ENCODE peak calls at places on chromosomes 2 and 18, in eight cellular contexts. One of them, this sample, is unnamed.

GRCh38 chr2:150332378-150332777 is 155.1 kb downstream of the RND3 start:
- DNase-seq in astrocyte of the spinal cord: no peak
- DNase-seq in GM10248: no peak
- DNase-seq in hepatocyte: no peak
- DNase-seq in endothelial cell of umbilical vein: no peak
- DNase-seq in kidney epithelial cell: no peak
- DNase-seq in DND-41: no peak
- DNase-seq in AG09319: no peak
- DNase-seq in this sample: no peak

GRCh38 chr18:13235981-13236380 is 17.4 kb downstream of the LDLRAD4 start:
- DNase-seq in astrocyte of the spinal cord: no peak
- DNase-seq in GM10248: no peak
- DNase-seq in hepatocyte: peak
- DNase-seq in endothelial cell of umbilical vein: no peak
- DNase-seq in kidney epithelial cell: no peak
- DNase-seq in DND-41: no peak
- DNase-seq in AG09319: no peak
- DNase-seq in this sample: no peak

GRCh38 chr2:200356794-200357472 is 50.4 kb downstream of the SPATS2L start:
- DNase-seq in astrocyte of the spinal cord: peak
- DNase-seq in GM10248: no peak
- DNase-seq in hepatocyte: no peak
- DNase-seq in endothelial cell of umbilical vein: no peak
- DNase-seq in kidney epithelial cell: no peak
- DNase-seq in DND-41: no peak
- DNase-seq in AG09319: no peak
- DNase-seq in this sample: no peak

GRCh38 chr18:80169607-80170006 is 60.5 kb downstream of the ADNP2 start:
- DNase-seq in astrocyte of the spinal cord: no peak
- DNase-seq in GM10248: no peak
- DNase-seq in hepatocyte: no peak
- DNase-seq in endothelial cell of umbilical vein: no peak
- DNase-seq in kidney epithelial cell: peak
- DNase-seq in DND-41: no peak
- DNase-seq in AG09319: no peak
- DNase-seq in this sample: no peak

GRCh38 chr2:7083580-7084509 is 166.6 kb downstream of the RNF144A start:
- DNase-seq in astrocyte of the spinal cord: peak
- DNase-seq in GM10248: no peak
- DNase-seq in hepatocyte: peak
- DNase-seq in endothelial cell of umbilical vein: peak
- DNase-seq in kidney epithelial cell: no peak
- DNase-seq in DND-41: peak
- DNase-seq in AG09319: no peak
- DNase-seq in this sample: no peak

GRCh38 chr2:180677200-180677599 is 303.2 kb upstream of the UBE2E3 start:
- DNase-seq in astrocyte of the spinal cord: no peak
- DNase-seq in GM10248: no peak
- DNase-seq in hepatocyte: no peak
- DNase-seq in endothelial cell of umbilical vein: no peak
- DNase-seq in kidney epithelial cell: no peak
- DNase-seq in DND-41: no peak
- DNase-seq in AG09319: no peak
- DNase-seq in this sample: no peak

GRCh38 chr2:164495491-164496223 is 125.6 kb downstream of the GRB14 start:
- DNase-seq in astrocyte of the spinal cord: peak
- DNase-seq in GM10248: no peak
- DNase-seq in hepatocyte: peak
- DNase-seq in endothelial cell of umbilical vein: peak
- DNase-seq in kidney epithelial cell: peak
- DNase-seq in DND-41: no peak
- DNase-seq in AG09319: peak
- DNase-seq in this sample: no peak

GRCh38 chr2:217469203-217469810 is 533.5 kb downstream of the TNS1 start:
- DNase-seq in astrocyte of the spinal cord: no peak
- DNase-seq in GM10248: no peak
- DNase-seq in hepatocyte: no peak
- DNase-seq in endothelial cell of umbilical vein: no peak
- DNase-seq in kidney epithelial cell: no peak
- DNase-seq in DND-41: no peak
- DNase-seq in AG09319: no peak
- DNase-seq in this sample: no peak

GRCh38 chr2:118221952-118222594 is 133.8 kb downstream of the INSIG2 start:
- DNase-seq in astrocyte of the spinal cord: peak
- DNase-seq in GM10248: peak
- DNase-seq in hepatocyte: peak
- DNase-seq in endothelial cell of umbilical vein: peak
- DNase-seq in kidney epithelial cell: peak
- DNase-seq in DND-41: peak
- DNase-seq in AG09319: peak
- DNase-seq in this sample: no peak

GRCh38 chr18:10053861-10054260 is 140.0 kb downstream of the VAPA start:
- DNase-seq in astrocyte of the spinal cord: no peak
- DNase-seq in GM10248: no peak
- DNase-seq in hepatocyte: no peak
- DNase-seq in endothelial cell of umbilical vein: no peak
- DNase-seq in kidney epithelial cell: no peak
- DNase-seq in DND-41: no peak
- DNase-seq in AG09319: no peak
- DNase-seq in this sample: no peak

GRCh38 chr18:10050956-10051355 is 137.1 kb downstream of the VAPA start:
- DNase-seq in astrocyte of the spinal cord: no peak
- DNase-seq in GM10248: no peak
- DNase-seq in hepatocyte: no peak
- DNase-seq in endothelial cell of umbilical vein: no peak
- DNase-seq in kidney epithelial cell: no peak
- DNase-seq in DND-41: no peak
- DNase-seq in AG09319: no peak
- DNase-seq in this sample: no peak

GRCh38 chr18:10054366-10054765 is 140.6 kb downstream of the VAPA start:
- DNase-seq in astrocyte of the spinal cord: no peak
- DNase-seq in GM10248: no peak
- DNase-seq in hepatocyte: no peak
- DNase-seq in endothelial cell of umbilical vein: no peak
- DNase-seq in kidney epithelial cell: no peak
- DNase-seq in DND-41: no peak
- DNase-seq in AG09319: no peak
- DNase-seq in this sample: no peak

GRCh38 chr18:10052871-10053270 is 139.1 kb downstream of the VAPA start:
- DNase-seq in astrocyte of the spinal cord: no peak
- DNase-seq in GM10248: no peak
- DNase-seq in hepatocyte: no peak
- DNase-seq in endothelial cell of umbilical vein: no peak
- DNase-seq in kidney epithelial cell: no peak
- DNase-seq in DND-41: no peak
- DNase-seq in AG09319: no peak
- DNase-seq in this sample: no peak

GRCh38 chr18:10051877-10052631 is 138.2 kb downstream of the VAPA start:
- DNase-seq in astrocyte of the spinal cord: peak
- DNase-seq in GM10248: no peak
- DNase-seq in hepatocyte: peak
- DNase-seq in endothelial cell of umbilical vein: peak
- DNase-seq in kidney epithelial cell: no peak
- DNase-seq in DND-41: no peak
- DNase-seq in AG09319: peak
- DNase-seq in this sample: no peak
- TF ChIP-seq CTCF in astrocyte of the spinal cord: no peak
- TF ChIP-seq CTCF in GM10248: no peak
- TF ChIP-seq CTCF in hepatocyte: no peak
- TF ChIP-seq CTCF in endothelial cell of umbilical vein: no peak
- TF ChIP-seq CTCF in kidney epithelial cell: no peak
- TF ChIP-seq CTCF in DND-41: no peak
- TF ChIP-seq CTCF in AG09319: no peak
- TF ChIP-seq CTCF in this sample: no peak

DNA sequence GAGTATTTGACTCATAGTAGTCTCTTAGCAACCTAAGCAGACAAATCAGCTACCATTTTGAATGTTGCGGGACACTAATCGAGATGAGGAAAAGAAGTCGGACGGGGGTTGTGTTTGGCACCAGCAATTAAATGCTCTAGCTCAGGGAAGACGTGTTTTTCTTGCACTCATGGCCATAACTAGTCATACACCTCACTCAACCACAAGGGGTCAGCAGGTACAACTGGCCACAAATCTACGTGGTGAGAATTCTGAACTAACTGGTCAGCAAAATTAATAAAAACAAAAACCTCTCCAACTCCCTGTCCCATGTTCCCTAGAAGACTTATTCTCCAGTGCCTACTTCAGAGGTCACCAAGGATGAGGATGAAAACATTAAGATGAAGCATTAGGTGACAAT is 1467.8 kb downstream of the DPP10 start:
- DNase-seq in astrocyte of the spinal cord: no peak
- DNase-seq in GM10248: no peak
- DNase-seq in hepatocyte: peak
- DNase-seq in endothelial cell of umbilical vein: no peak
- DNase-seq in kidney epithelial cell: no peak
- DNase-seq in DND-41: no peak
- DNase-seq in AG09319: no peak
- DNase-seq in this sample: no peak
- TF ChIP-seq CTCF in astrocyte of the spinal cord: no peak
- TF ChIP-seq CTCF in GM10248: no peak
- TF ChIP-seq CTCF in hepatocyte: peak
- TF ChIP-seq CTCF in endothelial cell of umbilical vein: no peak
- TF ChIP-seq CTCF in kidney epithelial cell: peak
- TF ChIP-seq CTCF in DND-41: no peak
- TF ChIP-seq CTCF in AG09319: no peak
- TF ChIP-seq CTCF in this sample: no peak

DNA sequence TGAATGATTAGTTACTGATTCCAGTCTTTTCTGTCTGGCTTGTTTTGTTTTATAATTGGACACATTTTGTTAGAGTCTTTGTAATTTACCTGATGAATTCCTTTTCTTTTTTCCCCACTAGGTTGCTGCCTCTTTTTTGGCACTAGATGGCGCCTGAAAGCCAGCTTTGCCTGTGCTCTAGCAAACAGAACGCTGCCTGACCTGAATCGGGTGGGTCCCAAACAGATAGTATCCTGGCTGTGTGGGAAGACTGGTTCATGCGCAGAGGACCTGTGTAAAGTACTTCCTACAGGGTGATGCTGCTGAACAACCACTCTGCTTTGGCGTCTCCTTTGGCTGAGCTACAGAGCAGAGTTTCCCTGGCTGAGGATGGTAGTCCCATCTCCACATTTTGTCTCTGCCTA is 288.2 kb downstream of the IKZF2 start:
- DNase-seq in astrocyte of the spinal cord: peak
- DNase-seq in GM10248: peak
- DNase-seq in hepatocyte: peak
- DNase-seq in endothelial cell of umbilical vein: peak
- DNase-seq in kidney epithelial cell: no peak
- DNase-seq in DND-41: peak
- DNase-seq in AG09319: no peak
- DNase-seq in this sample: no peak
- TF ChIP-seq CTCF in astrocyte of the spinal cord: peak
- TF ChIP-seq CTCF in GM10248: peak
- TF ChIP-seq CTCF in hepatocyte: peak
- TF ChIP-seq CTCF in endothelial cell of umbilical vein: peak
- TF ChIP-seq CTCF in kidney epithelial cell: peak
- TF ChIP-seq CTCF in DND-41: peak
- TF ChIP-seq CTCF in AG09319: peak
- TF ChIP-seq CTCF in this sample: no peak

GRCh38 chr2:109258905-109259540 is 130.0 kb downstream of the SH3RF3 start:
- DNase-seq in astrocyte of the spinal cord: no peak
- DNase-seq in GM10248: no peak
- DNase-seq in hepatocyte: no peak
- DNase-seq in endothelial cell of umbilical vein: no peak
- DNase-seq in kidney epithelial cell: no peak
- DNase-seq in DND-41: no peak
- DNase-seq in AG09319: no peak
- DNase-seq in this sample: no peak

GRCh38 chr2:109261906-109262631 is 133.1 kb downstream of the SH3RF3 start:
- DNase-seq in astrocyte of the spinal cord: no peak
- DNase-seq in GM10248: no peak
- DNase-seq in hepatocyte: no peak
- DNase-seq in endothelial cell of umbilical vein: peak
- DNase-seq in kidney epithelial cell: no peak
- DNase-seq in DND-41: no peak
- DNase-seq in AG09319: no peak
- DNase-seq in this sample: no peak

GRCh38 chr2:109260116-109260855 is 131.3 kb downstream of the SH3RF3 start:
- DNase-seq in astrocyte of the spinal cord: no peak
- DNase-seq in GM10248: no peak
- DNase-seq in hepatocyte: no peak
- DNase-seq in endothelial cell of umbilical vein: no peak
- DNase-seq in kidney epithelial cell: no peak
- DNase-seq in DND-41: no peak
- DNase-seq in AG09319: no peak
- DNase-seq in this sample: no peak

GRCh38 chr2:109259671-109260070 is 130.7 kb downstream of the SH3RF3 start:
- DNase-seq in astrocyte of the spinal cord: no peak
- DNase-seq in GM10248: no peak
- DNase-seq in hepatocyte: no peak
- DNase-seq in endothelial cell of umbilical vein: no peak
- DNase-seq in kidney epithelial cell: no peak
- DNase-seq in DND-41: no peak
- DNase-seq in AG09319: no peak
- DNase-seq in this sample: no peak

DNA sequence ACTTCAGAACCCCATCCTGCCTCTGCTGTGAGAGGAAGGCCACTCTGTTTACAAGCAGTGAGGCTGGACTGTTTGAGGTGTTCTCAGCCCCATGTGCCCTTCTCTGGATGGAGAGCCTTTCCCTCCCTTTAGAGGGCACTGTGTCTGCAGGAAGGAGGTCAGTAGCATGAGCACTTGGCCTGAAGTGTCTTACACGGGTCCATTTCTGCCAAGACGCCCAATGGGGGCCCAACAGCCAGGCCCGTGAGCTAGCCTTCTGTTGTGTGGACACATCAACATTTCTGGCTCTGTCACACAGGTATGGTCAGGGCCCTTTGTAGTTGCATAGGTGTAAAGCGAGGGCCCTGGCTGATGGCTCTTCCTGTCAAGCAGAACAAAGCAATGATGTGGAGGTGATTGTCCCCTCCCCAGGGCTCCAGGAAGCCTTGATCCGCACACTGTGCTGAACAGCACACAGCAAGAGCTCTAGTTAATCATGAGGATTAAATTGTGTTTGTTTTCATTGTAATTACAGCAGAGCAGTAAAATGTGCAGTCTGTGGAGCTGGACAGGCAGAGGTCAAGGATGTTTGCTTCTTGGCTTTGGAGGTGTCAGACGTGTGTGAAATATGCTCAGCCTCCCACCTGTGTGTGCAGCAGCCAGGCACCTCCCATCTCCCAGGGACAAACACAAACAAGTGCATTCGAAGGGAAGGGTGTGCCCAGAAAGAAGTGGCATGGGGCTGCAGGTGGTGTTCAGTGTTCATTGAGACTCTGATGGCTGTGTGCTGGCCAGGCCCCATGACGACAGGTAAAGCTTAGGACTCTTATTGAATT is 132.1 kb downstream of the SH3RF3 start:
- DNase-seq in astrocyte of the spinal cord: no peak
- DNase-seq in GM10248: no peak
- DNase-seq in hepatocyte: no peak
- DNase-seq in endothelial cell of umbilical vein: no peak
- DNase-seq in kidney epithelial cell: no peak
- DNase-seq in DND-41: no peak
- DNase-seq in AG09319: no peak
- DNase-seq in this sample: no peak
- TF ChIP-seq CTCF in astrocyte of the spinal cord: peak
- TF ChIP-seq CTCF in GM10248: no peak
- TF ChIP-seq CTCF in hepatocyte: peak
- TF ChIP-seq CTCF in endothelial cell of umbilical vein: peak
- TF ChIP-seq CTCF in kidney epithelial cell: peak
- TF ChIP-seq CTCF in DND-41: peak
- TF ChIP-seq CTCF in AG09319: peak
- TF ChIP-seq CTCF in this sample: no peak